ENCODE peak calls at places on chromosome 5, in four cellular contexts. One of them, this sample, is unnamed.

GRCh38 chr5:10543585-10544040 is 20.3 kb upstream of the ANKRD33B start:
- DNase-seq in Panc1: no peak
- DNase-seq in K562: peak; percentile 37
- DNase-seq in HepG2: no peak
- DNase-seq in this sample: no peak

GRCh38 chr5:53027913-53028312 is 38.8 kb downstream of the ITGA2 start:
- DNase-seq in K562: no peak
- DNase-seq in Panc1: no peak
- DNase-seq in HepG2: no peak
- DNase-seq in this sample: no peak

GRCh38 chr5:137090151-137090550 is 409.0 kb downstream of the SPOCK1 start:
- DNase-seq in K562: no peak
- DNase-seq in Panc1: no peak
- DNase-seq in HepG2: no peak
- DNase-seq in this sample: no peak

GRCh38 chr5:31845351-31845750 is 206.4 kb downstream of the PDZD2 start:
- DNase-seq in HepG2: no peak
- DNase-seq in Panc1: no peak
- DNase-seq in K562: no peak
- DNase-seq in this sample: no peak

GRCh38 chr5:169706758-169707450 is 69.8 kb downstream of the DOCK2 start:
- DNase-seq in K562: peak; percentile 23
- DNase-seq in Panc1: no peak
- DNase-seq in HepG2: no peak
- DNase-seq in this sample: no peak

GRCh38 chr5:71996789-71997188 is 110.5 kb upstream of the MAP1B start:
- DNase-seq in K562: no peak
- DNase-seq in HepG2: no peak
- DNase-seq in Panc1: no peak
- DNase-seq in this sample: no peak

GRCh38 chr5:96668725-96669124 is 6.5 kb downstream of the CAST start:
- DNase-seq in HepG2: no peak
- DNase-seq in Panc1: no peak
- DNase-seq in K562: no peak
- DNase-seq in this sample: no peak

GRCh38 chr5:145946112-145946861 is 9.9 kb downstream of the SH3RF2 start:
- DNase-seq in HepG2: peak; percentile 77
- DNase-seq in Panc1: peak; percentile 98
- DNase-seq in K562: no peak
- DNase-seq in this sample: peak; percentile 95

GRCh38 chr5:59422026-59422941 is 471.2 kb downstream of the PDE4D start:
- DNase-seq in K562: no peak
- DNase-seq in HepG2: no peak
- DNase-seq in Panc1: no peak
- DNase-seq in this sample: no peak

GRCh38 chr5:82917584-82917983 is 159.6 kb downstream of the TMEM167A start:
- DNase-seq in HepG2: no peak
- DNase-seq in Panc1: no peak
- DNase-seq in K562: no peak
- DNase-seq in this sample: no peak

GRCh38 chr5:115842089-115842881 is 550 bp downstream of the AP3S1 start:
- DNase-seq in HepG2: peak; percentile 65
- DNase-seq in K562: peak; percentile 48
- DNase-seq in Panc1: no peak
- DNase-seq in this sample: peak; percentile 51

GRCh38 chr5:119486-120097 is 27.6 kb downstream of the PLEKHG4B start:
- DNase-seq in K562: no peak
- DNase-seq in HepG2: no peak
- DNase-seq in Panc1: no peak
- DNase-seq in this sample: no peak

GRCh38 chr5:117877731-117878130 is 1110.6 kb downstream of the DTWD2 start:
- DNase-seq in HepG2: no peak
- DNase-seq in Panc1: no peak
- DNase-seq in K562: no peak
- DNase-seq in this sample: no peak

GRCh38 chr5:86917117-86917579 is 299.4 kb downstream of the COX7C start:
- DNase-seq in K562: peak; percentile 3
- DNase-seq in HepG2: no peak
- DNase-seq in Panc1: no peak
- DNase-seq in this sample: no peak

GRCh38 chr5:123809594-123810172 is 297.7 kb downstream of the CSNK1G3 start:
- DNase-seq in K562: no peak
- DNase-seq in Panc1: no peak
- DNase-seq in HepG2: no peak
- DNase-seq in this sample: no peak

GRCh38 chr5:158431369-158432029 is 572.6 kb upstream of the CLINT1 start:
- DNase-seq in Panc1: no peak
- DNase-seq in HepG2: no peak
- DNase-seq in K562: no peak
- DNase-seq in this sample: no peak

GRCh38 chr5:154575869-154576806 is 98.1 kb upstream of the HAND1 start:
- DNase-seq in K562: no peak
- DNase-seq in Panc1: no peak
- DNase-seq in HepG2: peak; percentile 4
- DNase-seq in this sample: no peak

GRCh38 chr5:141877478-141878185 is 578 bp downstream of the PCDH1 start:
- DNase-seq in Panc1: no peak
- DNase-seq in HepG2: no peak
- DNase-seq in K562: peak; percentile 21
- DNase-seq in this sample: no peak

GRCh38 chr5:18745988-18746615 is 1111.8 kb downstream of the TAF11L14 start:
- DNase-seq in K562: peak; percentile 55
- DNase-seq in Panc1: peak; percentile 78
- DNase-seq in HepG2: peak; percentile 45
- DNase-seq in this sample: no peak

GRCh38 chr5:142845402-142845901 is 75.3 kb downstream of the ARHGAP26 start:
- DNase-seq in Panc1: no peak
- DNase-seq in HepG2: no peak
- DNase-seq in K562: peak; percentile 28
- DNase-seq in this sample: no peak

GRCh38 chr5:530556-530955 is 6.3 kb upstream of the SLC9A3 start:
- DNase-seq in Panc1: no peak
- DNase-seq in HepG2: no peak
- DNase-seq in K562: no peak
- DNase-seq in this sample: no peak

GRCh38 chr5:166073921-166074838 is 2217.3 kb upstream of the WWC1 start:
- DNase-seq in HepG2: no peak
- DNase-seq in Panc1: no peak
- DNase-seq in K562: no peak
- DNase-seq in this sample: no peak

GRCh38 chr5:81363093-81363886 is 30.6 kb downstream of the ACOT12 start:
- DNase-seq in Panc1: no peak
- DNase-seq in HepG2: no peak
- DNase-seq in K562: no peak
- DNase-seq in this sample: no peak

GRCh38 chr5:14397717-14398116 is 183.9 kb upstream of the OTULINL start:
- DNase-seq in K562: no peak
- DNase-seq in HepG2: no peak
- DNase-seq in Panc1: no peak
- DNase-seq in this sample: no peak

GRCh38 chr5:1468629-1469527 is 23.6 kb upstream of the SLC6A3 start:
- DNase-seq in HepG2: no peak
- DNase-seq in K562: no peak
- DNase-seq in Panc1: no peak
- DNase-seq in this sample: no peak

GRCh38 chr5:173452506-173452905 is 124.3 kb upstream of the STC2 start:
- DNase-seq in HepG2: no peak
- DNase-seq in K562: no peak
- DNase-seq in Panc1: no peak
- DNase-seq in this sample: no peak

GRCh38 chr5:6810641-6811405 is 97.6 kb downstream of the TENT4A start:
- DNase-seq in Panc1: no peak
- DNase-seq in HepG2: no peak
- DNase-seq in K562: no peak
- DNase-seq in this sample: no peak
- TF ChIP-seq TCF7L2 in Panc1: no peak
- TF ChIP-seq TCF7L2 in HepG2: no peak
- TF ChIP-seq TCF7L2 in K562: no peak
- TF ChIP-seq TCF7L2 in this sample: no peak

GRCh38 chr5:133758641-133759040 is 146.3 kb upstream of the FSTL4 start:
- DNase-seq in Panc1: no peak
- DNase-seq in K562: no peak
- DNase-seq in HepG2: no peak
- DNase-seq in this sample: no peak
- TF ChIP-seq TCF7L2 in Panc1: no peak
- TF ChIP-seq TCF7L2 in K562: no peak
- TF ChIP-seq TCF7L2 in HepG2: no peak
- TF ChIP-seq TCF7L2 in this sample: no peak

DNA sequence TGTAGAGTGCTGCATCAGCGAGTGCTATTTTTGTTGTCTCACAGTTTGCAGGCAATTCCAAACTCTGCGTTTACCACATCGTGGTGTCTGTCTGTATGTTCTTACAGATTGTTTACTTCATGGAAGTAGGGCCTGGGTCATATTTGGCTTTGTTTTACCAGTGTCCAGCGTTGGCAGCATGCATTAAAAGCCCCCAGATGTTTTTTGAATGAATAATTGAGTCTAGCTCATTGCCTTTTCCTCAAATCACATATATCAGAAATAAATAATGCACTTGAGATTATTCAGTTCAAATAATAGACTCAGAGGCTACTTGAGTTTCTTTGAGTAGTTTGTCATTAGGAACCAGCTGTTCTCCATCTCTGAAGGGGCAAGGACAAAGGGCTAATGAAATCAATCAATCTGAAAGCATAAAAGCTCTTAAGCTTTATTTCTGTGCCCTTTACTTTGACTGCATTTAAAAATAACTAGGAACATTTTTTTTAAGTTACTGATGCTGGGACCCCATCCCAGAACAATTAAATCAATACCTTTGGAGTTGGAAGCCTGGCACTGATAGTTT is 243.8 kb downstream of the CWC27 start:
- DNase-seq in HepG2: no peak
- DNase-seq in K562: no peak
- DNase-seq in Panc1: no peak
- DNase-seq in this sample: no peak
- TF ChIP-seq TCF7L2 in HepG2: no peak
- TF ChIP-seq TCF7L2 in K562: no peak
- TF ChIP-seq TCF7L2 in Panc1: no peak
- TF ChIP-seq TCF7L2 in this sample: no peak

GRCh38 chr5:34580983-34581382 is 75.1 kb upstream of the RAI14 start:
- DNase-seq in K562: no peak
- DNase-seq in Panc1: no peak
- DNase-seq in HepG2: no peak
- DNase-seq in this sample: no peak
- TF ChIP-seq TCF7L2 in K562: no peak
- TF ChIP-seq TCF7L2 in Panc1: no peak
- TF ChIP-seq TCF7L2 in HepG2: no peak
- TF ChIP-seq TCF7L2 in this sample: no peak

DNA sequence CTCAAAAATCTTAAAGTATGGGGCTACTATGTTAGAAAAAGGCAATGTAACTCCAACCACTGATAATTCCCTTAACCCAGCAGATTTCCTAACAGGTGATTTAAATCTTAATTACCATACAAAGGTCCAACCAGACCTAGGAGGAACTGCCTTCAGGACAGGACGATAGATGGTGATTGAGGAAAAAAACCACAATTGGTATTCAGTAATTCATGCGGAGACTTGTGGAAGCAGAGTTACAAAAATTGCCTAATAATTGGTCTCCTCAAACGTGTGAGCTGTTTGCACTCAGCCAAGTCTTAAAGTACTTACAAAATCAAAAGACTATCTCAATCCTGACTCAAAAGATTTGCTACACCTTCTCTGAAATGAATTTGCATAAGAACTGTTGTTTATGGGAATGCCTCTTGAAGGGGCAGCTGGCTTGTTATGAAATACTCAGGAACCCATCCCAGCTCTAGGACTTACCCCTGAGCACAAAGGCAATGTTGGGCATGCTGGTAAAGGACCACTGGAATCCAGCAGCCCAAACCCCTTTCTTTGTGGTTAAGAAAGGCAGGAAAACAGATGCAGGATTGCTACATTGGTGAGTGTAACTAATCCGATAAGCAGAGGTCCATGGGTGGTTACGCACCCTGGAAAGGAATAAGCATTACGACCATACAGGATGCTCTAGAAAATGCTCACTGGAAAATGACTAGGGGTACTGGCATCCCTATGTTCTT is 26.7 kb upstream of the EPB41L4A start:
- DNase-seq in Panc1: no peak
- DNase-seq in K562: no peak
- DNase-seq in HepG2: no peak
- DNase-seq in this sample: no peak
- TF ChIP-seq TCF7L2 in Panc1: no peak
- TF ChIP-seq TCF7L2 in K562: no peak
- TF ChIP-seq TCF7L2 in HepG2: no peak
- TF ChIP-seq TCF7L2 in this sample: no peak

GRCh38 chr5:151122828-151123227 is 34.8 kb downstream of the ANXA6 start:
- DNase-seq in HepG2: no peak
- DNase-seq in K562: peak; percentile 23
- DNase-seq in Panc1: no peak
- DNase-seq in this sample: no peak

GRCh38 chr5:151126199-151126645 is 31.4 kb downstream of the ANXA6 start:
- DNase-seq in Panc1: peak; percentile 54
- DNase-seq in HepG2: peak; percentile 68
- DNase-seq in K562: peak; percentile 91
- DNase-seq in this sample: peak; percentile 38

GRCh38 chr5:151121652-151122051 is 35.9 kb downstream of the ANXA6 start:
- DNase-seq in Panc1: no peak
- DNase-seq in HepG2: no peak
- DNase-seq in K562: no peak
- DNase-seq in this sample: no peak

GRCh38 chr5:151125421-151125820 is 32.2 kb downstream of the ANXA6 start:
- DNase-seq in Panc1: no peak
- DNase-seq in HepG2: no peak
- DNase-seq in K562: no peak
- DNase-seq in this sample: no peak

DNA sequence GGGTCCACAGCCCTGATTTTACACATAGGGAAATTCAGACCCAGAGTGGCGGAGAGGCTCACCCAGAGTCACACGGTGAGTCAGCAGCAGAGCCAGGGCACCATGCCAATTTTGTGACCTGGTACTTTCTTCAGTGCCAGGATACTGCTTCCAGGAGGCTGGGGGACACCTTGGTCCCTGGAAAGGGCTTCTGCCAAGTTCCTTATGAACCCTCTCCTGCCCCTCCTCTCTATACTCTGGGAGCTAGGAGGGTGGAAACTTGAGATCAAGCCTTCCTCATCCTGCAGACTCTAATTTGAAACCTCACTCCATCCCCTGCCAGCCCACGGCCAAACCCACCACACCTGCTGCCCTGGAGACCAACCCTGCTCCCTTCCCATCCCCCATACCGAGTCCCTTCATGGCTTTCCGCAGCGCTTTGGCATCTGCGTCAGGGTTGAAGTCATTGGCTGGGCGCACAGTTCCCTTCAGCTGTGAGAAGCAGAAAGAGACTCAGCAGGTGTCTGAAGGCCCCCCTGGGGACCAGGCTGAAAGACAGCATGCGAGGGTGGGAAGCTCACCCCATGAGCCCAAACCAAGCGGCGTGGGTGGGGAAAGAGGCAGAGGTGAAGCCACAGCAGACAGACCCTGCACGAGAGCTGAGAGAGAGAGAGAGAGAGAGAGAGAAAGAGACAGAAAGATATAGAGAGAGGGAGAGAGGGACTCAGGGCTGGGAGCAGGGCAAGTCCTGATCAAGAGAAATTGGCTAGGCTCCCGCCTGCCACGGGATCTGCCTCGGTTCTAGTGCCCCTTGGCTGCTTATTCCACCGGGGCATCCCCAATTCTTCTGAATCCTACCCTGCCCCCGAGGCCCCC is 33.5 kb downstream of the ANXA6 start:
- DNase-seq in HepG2: no peak
- DNase-seq in K562: no peak
- DNase-seq in Panc1: no peak
- DNase-seq in this sample: no peak
- TF ChIP-seq TCF7L2 in HepG2: no peak
- TF ChIP-seq TCF7L2 in K562: no peak
- TF ChIP-seq TCF7L2 in Panc1: no peak
- TF ChIP-seq TCF7L2 in this sample: no peak

GRCh38 chr5:133467325-133467700 is 145.0 kb downstream of the FSTL4 start:
- DNase-seq in HepG2: no peak
- DNase-seq in Panc1: no peak
- DNase-seq in K562: no peak
- DNase-seq in this sample: no peak
- TF ChIP-seq TCF7L2 in HepG2: no peak
- TF ChIP-seq TCF7L2 in Panc1: no peak
- TF ChIP-seq TCF7L2 in K562: no peak
- TF ChIP-seq TCF7L2 in this sample: no peak